ENCODE peak calls at places on chromosomes 13 and 19, in four cellular contexts. L, E, O and D are unnamed samples.

GRCh38 chr13:59409651-59410200 is 754.0 kb downstream of the DIAPH3 start:
- DNase-seq in E (no peak), L (no peak), O (peak), D (no peak)

GRCh38 chr19:33558846-33559245 is 37.3 kb upstream of the PEPD start:
- DNase-seq in O (no peak), E (no peak), L (no peak), D (no peak)

GRCh38 chr19:4066176-4066606 is 508 bp downstream of the ZBTB7A start:
- DNase-seq in E (no peak), O (peak), L (no peak), D (no peak)

GRCh38 chr13:26184791-26185250 is 37.3 kb downstream of the RNF6 start:
- DNase-seq in E (peak), L (peak), O (peak), D (peak)

GRCh38 chr19:32876919-32877285 is 7.3 kb upstream of the SLC7A9 start:
- DNase-seq in E (no peak), O (peak), L (no peak), D (no peak)

GRCh38 chr13:23510544-23510916 is 59.7 kb upstream of the TNFRSF19 start:
- DNase-seq in E (no peak), L (no peak), O (no peak), D (no peak)

GRCh38 chr13:31951215-31951678 is 80.3 kb upstream of the FRY start:
- DNase-seq in O (no peak), E (no peak), L (peak), D (no peak)

GRCh38 chr19:29285878-29286277 is 72.9 kb upstream of the UQCRFS1 start:
- DNase-seq in E (peak), O (peak), L (no peak), D (no peak)

GRCh38 chr13:74136089-74136658 is 2.0 kb upstream of the KLF12 start:
- DNase-seq in O (no peak), E (peak), L (no peak), D (no peak)

GRCh38 chr13:76854894-76855293 is 31.3 kb downstream of the KCTD12 start:
- DNase-seq in L (no peak), E (no peak), O (no peak), D (no peak)

GRCh38 chr13:76856141-76856571 is 30.0 kb downstream of the KCTD12 start:
- DNase-seq in E (no peak), O (no peak), L (no peak), D (no peak)

GRCh38 chr13:76854209-76854608 is 32.0 kb downstream of the KCTD12 start:
- DNase-seq in L (no peak), E (no peak), O (no peak), D (no peak)

GRCh38 chr13:76852991-76853390 is 33.2 kb downstream of the KCTD12 start:
- DNase-seq in E (no peak), O (no peak), L (no peak), D (no peak)

GRCh38 chr13:76853481-76853880 is 32.7 kb downstream of the KCTD12 start:
- DNase-seq in E (no peak), O (no peak), L (no peak), D (no peak)
- TF ChIP-seq TCF12 in E (no peak), O (no peak), L (no peak), D (no peak)

GRCh38 chr13:42525035-42525504 is 48.9 kb upstream of the TNFSF11 start:
- DNase-seq in O (no peak), E (no peak), L (no peak), D (no peak)
- TF ChIP-seq TCF12 in O (no peak), E (no peak), L (no peak), D (no peak)

GRCh38 chr19:709965-710714 is 1.4 kb downstream of the PALM start:
- DNase-seq in O (peak), L (no peak), E (peak), D (no peak)
- TF ChIP-seq TCF12 in O (no peak), L (no peak), E (no peak), D (no peak)

GRCh38 chr19:1182727-1183126 is 8.7 kb upstream of the SBNO2 start:
- DNase-seq in O (no peak), L (no peak), E (no peak), D (no peak)

GRCh38 chr19:1189419-1189818 is 15.4 kb upstream of the SBNO2 start:
- DNase-seq in L (no peak), E (no peak), O (no peak), D (no peak)

GRCh38 chr19:1181606-1182005 is 7.5 kb upstream of the SBNO2 start:
- DNase-seq in L (no peak), O (no peak), E (no peak), D (no peak)

GRCh38 chr19:1182068-1182467 is 8.0 kb upstream of the SBNO2 start:
- DNase-seq in O (no peak), L (no peak), E (no peak), D (no peak)

GRCh38 chr19:1183543-1184172 is 9.6 kb upstream of the SBNO2 start:
- DNase-seq in E (peak), L (peak), O (no peak), D (peak)
- TF ChIP-seq TCF12 in E (no peak), L (no peak), O (no peak), D (no peak)

GRCh38 chr13:114126789-114127472 is 5.5 kb downstream of the RASA3 start:
- DNase-seq in L (no peak), E (no peak), O (no peak), D (no peak)
- TF ChIP-seq TCF12 in L (no peak), E (no peak), O (no peak), D (no peak)

GRCh38 chr13:105817011-105817410 is 718.5 kb downstream of the EFNB2 start:
- DNase-seq in E (no peak), L (no peak), O (peak), D (no peak)

GRCh38 chr13:105817498-105817897 is 718.0 kb downstream of the EFNB2 start:
- DNase-seq in O (no peak), E (no peak), L (no peak), D (no peak)

GRCh38 chr13:105814902-105815250 is 720.6 kb downstream of the EFNB2 start:
- DNase-seq in L (no peak), E (no peak), O (no peak), D (no peak)

DNA sequence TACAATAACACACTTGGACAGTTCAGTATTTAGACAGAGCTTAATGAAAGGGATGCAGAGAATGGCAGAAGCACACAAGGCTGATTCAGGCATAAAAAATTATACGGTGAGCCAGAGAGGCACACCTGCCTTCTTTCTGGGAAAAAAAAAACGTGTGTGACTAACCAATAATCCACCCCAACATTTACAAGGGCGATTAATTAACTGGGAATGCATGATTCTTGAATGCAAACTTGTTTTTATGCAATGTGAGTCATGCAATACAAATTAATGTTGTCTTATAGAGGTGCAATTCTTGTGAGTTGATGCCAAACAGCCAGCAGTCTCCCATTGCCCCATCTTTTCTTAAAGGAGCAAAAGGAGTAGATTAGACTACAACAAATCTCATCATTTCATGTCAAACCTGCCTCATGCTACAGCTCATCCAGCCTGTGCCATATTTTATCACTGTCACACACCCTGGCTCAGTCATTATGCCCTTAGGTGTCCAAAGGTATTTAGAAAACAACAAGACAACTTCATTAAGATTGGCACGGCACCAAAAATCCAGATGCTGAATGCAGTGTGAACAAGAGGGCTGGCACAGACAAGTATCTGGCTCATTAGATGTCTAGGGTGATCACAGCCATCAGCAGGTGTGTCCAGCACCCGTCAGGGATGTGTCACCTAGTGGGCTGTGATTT is 721.1 kb downstream of the EFNB2 start:
- DNase-seq in O (no peak), E (no peak), L (no peak), D (no peak)
- TF ChIP-seq TCF12 in O (no peak), E (no peak), L (no peak), D (no peak)

DNA sequence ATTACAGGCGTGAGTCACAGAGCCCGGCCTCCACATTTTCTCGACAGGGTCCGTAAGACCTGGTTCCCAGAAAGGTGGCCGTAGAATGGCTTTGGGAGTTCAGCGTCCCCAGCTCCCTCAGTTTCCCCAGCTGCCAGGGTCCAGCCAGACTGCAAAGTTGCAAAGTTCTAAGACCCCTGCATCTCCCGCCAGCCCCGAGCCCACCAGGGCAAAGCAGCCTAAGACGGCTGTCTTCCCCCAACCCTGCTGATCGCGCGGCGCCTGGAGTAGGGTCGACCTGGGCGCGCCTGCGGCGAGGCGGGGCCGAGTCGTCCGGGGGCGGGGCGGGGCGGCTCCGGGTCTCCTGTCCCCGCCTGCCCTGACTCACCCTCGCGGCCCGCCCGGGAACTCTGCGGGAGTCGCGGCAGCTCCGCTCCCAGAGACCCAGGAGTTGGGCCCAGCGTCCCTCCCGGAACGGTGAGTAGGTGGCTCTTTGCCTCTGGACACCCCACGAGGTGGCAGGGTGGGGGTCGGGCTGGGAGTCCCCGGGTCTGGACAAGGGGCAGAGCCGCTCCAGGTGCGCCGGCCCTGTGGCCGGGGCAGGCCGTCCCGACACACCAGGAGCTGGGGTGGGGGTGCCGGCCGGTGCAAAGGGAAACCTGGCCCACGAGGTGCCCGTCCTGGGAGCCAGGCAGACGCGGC is at the start of gene LRRC8E:
- DNase-seq in O (peak), L (no peak), E (peak), D (peak)
- TF ChIP-seq TCF12 in O (no peak), L (no peak), E (no peak), D (no peak)

GRCh38 chr19:20413705-20414104 is 151.9 kb downstream of the ZNF737 start:
- DNase-seq in O (no peak), L (no peak), E (no peak), D (no peak)

DNA sequence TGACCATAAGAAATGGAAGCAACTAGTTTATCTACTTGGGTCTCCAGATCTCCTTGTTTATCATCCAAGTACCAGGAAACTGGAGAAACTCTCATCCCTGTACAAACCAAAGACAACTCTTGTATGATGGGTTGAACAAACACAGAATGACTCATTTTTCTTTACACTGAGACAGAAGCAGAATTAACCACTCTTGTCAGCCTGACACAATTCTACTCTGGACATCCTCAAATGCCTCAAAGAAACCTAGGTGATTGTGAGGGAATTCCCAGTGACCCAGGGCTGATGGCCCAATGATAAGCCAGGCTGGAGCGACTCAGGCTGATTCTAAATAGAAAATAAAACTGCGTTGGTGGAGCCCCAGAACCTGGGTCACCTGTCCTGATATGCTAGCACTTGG is 151.4 kb downstream of the ZNF737 start:
- DNase-seq in O (no peak), E (no peak), L (no peak), D (no peak)
- TF ChIP-seq TCF12 in O (no peak), E (no peak), L (no peak), D (no peak)

DNA sequence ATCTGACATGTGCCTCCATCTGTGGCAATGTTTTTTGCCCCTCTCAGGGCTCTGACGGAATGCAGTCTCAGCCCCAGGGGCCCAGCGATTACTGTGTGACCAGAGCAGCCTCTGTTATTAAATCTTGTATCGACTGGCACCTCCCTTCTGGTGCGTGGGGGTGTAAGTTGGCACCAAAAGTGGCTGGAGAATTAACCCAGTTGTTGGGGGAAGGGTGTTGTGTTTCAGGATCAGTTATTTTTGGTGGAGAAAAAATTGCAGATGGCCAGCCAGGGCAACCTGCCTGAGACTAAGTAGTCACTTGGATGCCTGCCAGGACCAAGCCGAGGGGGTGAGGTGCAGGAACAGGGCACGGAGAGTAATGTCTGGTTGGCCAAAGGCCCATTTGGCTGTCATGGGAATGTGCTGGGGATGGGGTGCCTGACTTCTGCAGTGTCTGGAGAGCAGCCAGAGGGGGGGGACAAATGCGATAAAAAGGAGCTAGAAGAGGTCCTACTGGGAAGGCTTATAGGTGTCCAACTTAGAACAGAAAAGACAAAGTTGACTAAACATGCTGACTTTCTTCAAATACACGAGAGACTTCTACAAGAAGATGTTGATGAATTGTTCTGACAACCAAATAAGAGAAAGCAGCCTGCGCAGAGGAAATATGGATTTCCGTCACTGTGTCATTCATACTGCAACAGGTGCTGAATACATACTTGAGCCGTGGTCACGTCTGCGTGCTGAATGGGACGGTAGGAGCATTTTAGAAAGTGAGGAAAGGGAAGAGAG is 69.8 kb downstream of the SIAH3 start:
- DNase-seq in E (peak), L (no peak), O (no peak), D (no peak)
- TF ChIP-seq TCF12 in E (peak), L (no peak), O (no peak), D (no peak)